ENCODE peak calls at places on chromosomes 5 and 9, in six cellular contexts. One of them, this sample, is unnamed.

GRCh38 chr9:82183181-82183860 is 194.7 kb downstream of the SPATA31D1 start:
- DNase-seq in HepG2: no peak
- DNase-seq in K562: no peak
- DNase-seq in A549: no peak
- DNase-seq in endothelial cell of umbilical vein: no peak
- DNase-seq in GM12878: no peak
- DNase-seq in this sample: no peak

GRCh38 chr5:149237662-149238061 is 34.0 kb upstream of the AFAP1L1 start:
- DNase-seq in HepG2: no peak
- DNase-seq in K562: no peak
- DNase-seq in A549: no peak
- DNase-seq in endothelial cell of umbilical vein: no peak
- DNase-seq in GM12878: no peak
- DNase-seq in this sample: no peak

GRCh38 chr9:134533850-134534585 is 107.6 kb upstream of the COL5A1 start:
- DNase-seq in HepG2: no peak
- DNase-seq in K562: no peak
- DNase-seq in A549: no peak
- DNase-seq in endothelial cell of umbilical vein: no peak
- DNase-seq in GM12878: no peak
- DNase-seq in this sample: peak; percentile 68

GRCh38 chr5:79878721-79879336 is 112.2 kb downstream of the MTX3 start:
- DNase-seq in HepG2: peak; percentile 13
- DNase-seq in K562: peak; percentile 48
- DNase-seq in A549: peak; percentile 11
- DNase-seq in endothelial cell of umbilical vein: no peak
- DNase-seq in GM12878: no peak
- DNase-seq in this sample: peak; percentile 20

GRCh38 chr9:113523421-113524141 is 60.1 kb downstream of the RGS3 start:
- DNase-seq in HepG2: no peak
- DNase-seq in K562: no peak
- DNase-seq in A549: no peak
- DNase-seq in endothelial cell of umbilical vein: peak; percentile 85
- DNase-seq in GM12878: peak; percentile 85
- DNase-seq in this sample: peak; percentile 49

GRCh38 chr5:53250151-53250550 is 140.6 kb upstream of the MOCS2 start:
- DNase-seq in HepG2: no peak
- DNase-seq in K562: no peak
- DNase-seq in A549: no peak
- DNase-seq in endothelial cell of umbilical vein: no peak
- DNase-seq in GM12878: no peak
- DNase-seq in this sample: no peak

GRCh38 chr9:134800791-134801339 is 79.7 kb upstream of the FCN2 start:
- DNase-seq in HepG2: no peak
- DNase-seq in K562: no peak
- DNase-seq in A549: no peak
- DNase-seq in endothelial cell of umbilical vein: no peak
- DNase-seq in GM12878: no peak
- DNase-seq in this sample: no peak

GRCh38 chr5:97542469-97542868 is 359.4 kb upstream of the RIOK2 start:
- DNase-seq in HepG2: no peak
- DNase-seq in K562: no peak
- DNase-seq in A549: no peak
- DNase-seq in endothelial cell of umbilical vein: no peak
- DNase-seq in GM12878: no peak
- DNase-seq in this sample: no peak

GRCh38 chr5:20972419-20972925 is 984.5 kb upstream of the CDH18 start:
- DNase-seq in HepG2: peak; percentile 3
- DNase-seq in K562: no peak
- DNase-seq in A549: peak; percentile 69
- DNase-seq in endothelial cell of umbilical vein: peak; percentile 39
- DNase-seq in GM12878: no peak
- DNase-seq in this sample: peak; percentile 25

GRCh38 chr9:132703336-132703735 is 33.1 kb downstream of the GTF3C4 start:
- DNase-seq in HepG2: peak; percentile 21
- DNase-seq in K562: no peak
- DNase-seq in A549: no peak
- DNase-seq in endothelial cell of umbilical vein: no peak
- DNase-seq in GM12878: no peak
- DNase-seq in this sample: no peak

GRCh38 chr9:136239135-136239962 is 6.3 kb downstream of the QSOX2 start:
- DNase-seq in HepG2: no peak
- DNase-seq in K562: no peak
- DNase-seq in A549: no peak
- DNase-seq in endothelial cell of umbilical vein: no peak
- DNase-seq in GM12878: no peak
- DNase-seq in this sample: no peak

GRCh38 chr5:54900906-54901725 is 84.3 kb downstream of the ESM1 start:
- DNase-seq in HepG2: no peak
- DNase-seq in K562: no peak
- DNase-seq in A549: no peak
- DNase-seq in endothelial cell of umbilical vein: no peak
- DNase-seq in GM12878: no peak
- DNase-seq in this sample: peak; percentile 90

GRCh38 chr5:9715891-9716335 is 85.8 kb upstream of the TAS2R1 start:
- DNase-seq in HepG2: no peak
- DNase-seq in K562: no peak
- DNase-seq in A549: no peak
- DNase-seq in endothelial cell of umbilical vein: no peak
- DNase-seq in GM12878: no peak
- DNase-seq in this sample: no peak

GRCh38 chr5:166068547-166069335 is 2222.7 kb upstream of the WWC1 start:
- DNase-seq in HepG2: no peak
- DNase-seq in K562: no peak
- DNase-seq in A549: no peak
- DNase-seq in endothelial cell of umbilical vein: no peak
- DNase-seq in GM12878: no peak
- DNase-seq in this sample: no peak

GRCh38 chr5:109191153-109191558 is 218.6 kb downstream of the PJA2 start:
- DNase-seq in HepG2: no peak
- DNase-seq in K562: peak; percentile 40
- DNase-seq in A549: peak; percentile 34
- DNase-seq in endothelial cell of umbilical vein: peak; percentile 78
- DNase-seq in GM12878: no peak
- DNase-seq in this sample: peak; percentile 38

GRCh38 chr5:97141539-97141938 is 872 bp downstream of the LIX1 start:
- DNase-seq in HepG2: no peak
- DNase-seq in K562: no peak
- DNase-seq in A549: no peak
- DNase-seq in endothelial cell of umbilical vein: no peak
- DNase-seq in GM12878: no peak
- DNase-seq in this sample: no peak

GRCh38 chr9:121266356-121266755 is 1.6 kb upstream of the GSN start:
- DNase-seq in HepG2: no peak
- DNase-seq in K562: no peak
- DNase-seq in A549: no peak
- DNase-seq in endothelial cell of umbilical vein: no peak
- DNase-seq in GM12878: no peak
- DNase-seq in this sample: no peak

GRCh38 chr9:121268598-121269029 is 652 bp downstream of the GSN start:
- DNase-seq in HepG2: no peak
- DNase-seq in K562: no peak
- DNase-seq in A549: no peak
- DNase-seq in endothelial cell of umbilical vein: no peak
- DNase-seq in GM12878: no peak
- DNase-seq in this sample: peak; percentile 58

GRCh38 chr9:121269030-121269887 is 1.3 kb downstream of the GSN start:
- DNase-seq in HepG2: no peak
- DNase-seq in K562: no peak
- DNase-seq in A549: no peak
- DNase-seq in endothelial cell of umbilical vein: peak; percentile 38
- DNase-seq in GM12878: no peak
- DNase-seq in this sample: peak; percentile 81

GRCh38 chr9:121266906-121267650 is 884 bp upstream of the GSN start:
- DNase-seq in HepG2: no peak
- DNase-seq in K562: no peak
- DNase-seq in A549: no peak
- DNase-seq in endothelial cell of umbilical vein: no peak
- DNase-seq in GM12878: no peak
- DNase-seq in this sample: no peak

DNA sequence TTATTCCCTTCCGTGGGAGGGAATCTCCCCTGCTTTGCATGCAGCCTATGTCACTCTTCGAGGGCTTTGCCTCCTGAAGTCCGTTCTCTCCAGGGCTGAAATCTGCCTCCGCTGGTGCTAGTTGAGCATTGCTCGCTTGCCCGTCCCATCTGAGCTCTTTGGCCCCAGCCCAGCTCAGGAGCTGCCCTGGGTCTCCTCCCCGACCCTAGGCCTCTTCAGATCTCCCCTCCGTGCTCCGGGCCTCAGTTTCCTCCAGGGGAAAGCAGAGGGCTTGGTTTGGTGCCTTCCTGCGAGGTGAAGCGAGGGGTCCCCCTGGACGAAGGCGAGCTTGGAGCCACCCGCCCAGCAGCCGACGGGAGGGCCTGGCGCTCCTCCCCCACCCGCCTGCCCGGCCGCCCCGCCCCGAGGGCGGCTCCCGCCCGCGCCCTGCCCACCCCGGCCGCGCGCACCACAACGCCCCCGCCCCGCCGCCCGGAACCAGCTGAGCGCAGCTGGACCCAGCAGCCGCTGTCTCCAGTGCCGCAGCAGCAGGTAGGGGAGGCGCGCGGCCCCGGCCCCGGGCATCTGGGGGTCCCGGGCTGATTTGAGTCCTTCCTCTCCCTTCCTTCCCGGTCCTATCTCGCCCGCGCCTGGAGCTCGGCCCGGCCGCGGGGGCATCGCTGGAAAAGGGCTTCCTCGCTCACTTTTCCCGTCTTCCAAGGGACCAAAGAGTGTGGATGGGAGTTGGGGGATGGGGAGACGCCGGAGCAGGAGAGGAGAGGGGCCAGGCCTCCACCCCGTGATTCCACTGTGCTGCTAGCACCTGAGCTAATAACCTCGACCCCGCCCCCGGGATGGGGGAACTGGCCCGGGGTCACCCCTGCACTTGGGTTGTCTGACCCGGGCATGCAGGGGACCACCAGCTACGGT is at the start of gene GSN:
- DNase-seq in HepG2: peak; percentile 47
- DNase-seq in K562: peak; percentile 89
- DNase-seq in A549: peak; percentile 62
- DNase-seq in endothelial cell of umbilical vein: peak; percentile 68
- DNase-seq in GM12878: no peak
- DNase-seq in this sample: peak; percentile 82
- H3K4me3 ChIP-seq in HepG2: peak within 1 kb of the TSS; percentile 69
- H3K4me3 ChIP-seq in K562: peak within 1 kb of the TSS; percentile 62
- H3K4me3 ChIP-seq in A549: peak within 1 kb of the TSS; percentile 95
- H3K4me3 ChIP-seq in endothelial cell of umbilical vein: peak within 1 kb of the TSS; percentile 51
- H3K4me3 ChIP-seq in GM12878: peak within 1 kb of the TSS; percentile 87
- H3K4me3 ChIP-seq in this sample: peak within 1 kb of the TSS; percentile 81

DNA sequence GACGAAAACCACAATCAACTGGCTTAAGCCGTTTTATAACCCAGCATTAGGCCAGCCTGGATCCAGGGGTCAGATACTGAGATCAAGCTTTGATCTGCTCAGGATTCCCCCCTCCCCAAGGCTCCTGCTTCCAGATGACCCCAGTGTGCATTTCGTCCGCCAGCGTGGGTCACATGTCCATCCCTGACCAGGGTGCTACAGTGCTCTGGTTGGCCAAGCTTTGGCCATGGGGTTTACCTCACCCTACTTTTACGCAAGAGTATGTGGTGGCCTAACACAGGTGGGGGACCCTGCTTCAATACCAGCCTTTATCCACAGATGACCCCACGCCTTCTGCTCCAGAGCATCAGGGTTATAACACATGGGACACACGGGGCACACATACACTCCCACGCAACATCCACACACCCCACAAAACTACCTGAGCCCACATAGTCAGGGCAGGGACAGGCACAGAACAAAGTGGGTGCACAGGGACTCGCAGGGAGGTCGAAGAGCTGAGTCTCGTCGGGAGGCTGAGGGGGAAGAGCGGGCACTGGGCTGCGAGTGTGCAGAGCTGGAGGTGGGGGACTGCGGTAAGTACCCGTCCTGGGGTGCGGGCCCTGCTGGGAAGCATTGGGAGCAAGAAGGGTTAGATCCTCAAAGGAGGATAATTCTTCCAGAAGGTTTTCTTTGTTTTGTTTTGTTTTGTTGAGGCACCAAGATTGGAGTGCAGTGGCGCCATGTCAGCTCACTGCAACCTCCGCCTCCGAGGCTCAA is 5.0 kb upstream of the SQSTM1 start:
- DNase-seq in HepG2: no peak
- DNase-seq in K562: no peak
- DNase-seq in A549: no peak
- DNase-seq in endothelial cell of umbilical vein: no peak
- DNase-seq in GM12878: no peak
- DNase-seq in this sample: no peak
- TF ChIP-seq MYC in HepG2: no peak
- TF ChIP-seq MYC in K562: no peak
- TF ChIP-seq MYC in A549: no peak
- TF ChIP-seq MYC in endothelial cell of umbilical vein: no peak
- TF ChIP-seq MYC in GM12878: no peak
- TF ChIP-seq MYC in this sample: no peak

GRCh38 chr5:134004626-134005414 is at the start of gene VDAC1:
- DNase-seq in HepG2: no peak
- DNase-seq in K562: peak; percentile 94
- DNase-seq in A549: peak; percentile 88
- DNase-seq in endothelial cell of umbilical vein: peak; percentile 85
- DNase-seq in GM12878: no peak
- DNase-seq in this sample: peak; percentile 92
- TF ChIP-seq POLR2A in HepG2: peak; percentile 68
- TF ChIP-seq POLR2A in K562: peak; percentile 72
- TF ChIP-seq POLR2A in A549: peak; percentile 84
- TF ChIP-seq POLR2A in endothelial cell of umbilical vein: peak; percentile 88
- TF ChIP-seq POLR2A in GM12878: peak; percentile 87
- TF ChIP-seq POLR2A in this sample: peak; percentile 83

GRCh38 chr5:69004127-69004526 is 89.7 kb upstream of the SLC30A5 start:
- DNase-seq in HepG2: no peak
- DNase-seq in K562: no peak
- DNase-seq in A549: no peak
- DNase-seq in endothelial cell of umbilical vein: no peak
- DNase-seq in GM12878: no peak
- DNase-seq in this sample: no peak

GRCh38 chr5:68999181-68999580 is 94.6 kb upstream of the SLC30A5 start:
- DNase-seq in HepG2: no peak
- DNase-seq in K562: no peak
- DNase-seq in A549: no peak
- DNase-seq in endothelial cell of umbilical vein: no peak
- DNase-seq in GM12878: no peak
- DNase-seq in this sample: no peak

GRCh38 chr5:69001605-69002004 is 92.2 kb upstream of the SLC30A5 start:
- DNase-seq in HepG2: no peak
- DNase-seq in K562: no peak
- DNase-seq in A549: no peak
- DNase-seq in endothelial cell of umbilical vein: no peak
- DNase-seq in GM12878: no peak
- DNase-seq in this sample: no peak

GRCh38 chr5:68995847-68996204 is 98.0 kb upstream of the SLC30A5 start:
- DNase-seq in HepG2: no peak
- DNase-seq in K562: no peak
- DNase-seq in A549: no peak
- DNase-seq in endothelial cell of umbilical vein: no peak
- DNase-seq in GM12878: no peak
- DNase-seq in this sample: no peak

DNA sequence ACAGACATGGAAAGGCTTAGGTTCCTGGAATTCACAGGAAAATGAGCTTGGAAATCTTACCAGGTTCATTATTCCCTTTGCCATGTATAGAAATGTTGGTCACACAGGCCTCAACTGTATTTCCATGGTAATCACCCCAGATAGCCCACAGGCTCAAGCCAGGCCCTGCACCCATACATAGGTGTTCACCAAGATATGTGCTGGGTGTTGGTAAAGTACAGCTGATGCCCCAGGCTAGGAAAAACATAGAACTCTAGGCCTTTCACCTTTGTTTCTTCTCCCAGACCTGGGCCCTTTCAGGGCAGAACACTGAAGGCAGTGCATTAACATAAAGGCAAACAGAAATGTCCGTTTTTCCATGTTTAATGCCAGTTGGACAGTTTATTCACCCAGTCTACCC is 93.6 kb upstream of the SLC30A5 start:
- DNase-seq in HepG2: no peak
- DNase-seq in K562: no peak
- DNase-seq in A549: no peak
- DNase-seq in endothelial cell of umbilical vein: no peak
- DNase-seq in GM12878: no peak
- DNase-seq in this sample: no peak
- H3K4me3 ChIP-seq in HepG2: no peak overlapping the region
- H3K4me3 ChIP-seq in K562: no peak overlapping the region
- H3K4me3 ChIP-seq in A549: no peak overlapping the region
- H3K4me3 ChIP-seq in endothelial cell of umbilical vein: no peak overlapping the region
- H3K4me3 ChIP-seq in GM12878: no peak overlapping the region
- H3K4me3 ChIP-seq in this sample: no peak overlapping the region

This sample was measured in NB4.